ENCODE peak calls at places on chromosomes 12 and 14, in four cellular contexts. U, Z, H and E are unnamed samples.

GRCh38 chr14:53881161-53881846 is 75.3 kb downstream of the BMP4 start:
- DNase-seq in Z (no peak), U (peak), H (no peak), E (peak)

GRCh38 chr14:101173698-101174521 is 270.4 kb upstream of the RTL1 start:
- DNase-seq in Z (no peak), U (no peak), H (no peak), E (no peak)

GRCh38 chr14:49970474-49971147 is 77.7 kb downstream of the ARF6 start:
- DNase-seq in U (no peak), H (no peak), Z (peak), E (peak)

GRCh38 chr12:21502164-21502496 is 541 bp downstream of the GOLT1B start:
- DNase-seq in Z (no peak), U (peak), H (no peak), E (peak)

GRCh38 chr12:116539905-116540482 is 19.2 kb upstream of the MAP1LC3B2 start:
- DNase-seq in H (no peak), U (no peak), Z (no peak), E (peak)

GRCh38 chr12:67434653-67435375 is 165.7 kb downstream of the CAND1 start:
- DNase-seq in H (no peak), Z (no peak), U (peak), E (no peak)

GRCh38 chr14:71361335-71361734 is 454.1 kb downstream of the PCNX1 start:
- DNase-seq in U (peak), Z (peak), H (no peak), E (no peak)

GRCh38 chr12:124774462-124775167 is 89.0 kb downstream of the SCARB1 start:
- DNase-seq in H (no peak), U (no peak), Z (no peak), E (no peak)

GRCh38 chr14:51552275-51552674 is 99.4 kb upstream of the FRMD6 start:
- DNase-seq in H (no peak), Z (no peak), U (no peak), E (no peak)

GRCh38 chr12:19031032-19031431 is 98.5 kb upstream of the PLEKHA5 start:
- DNase-seq in U (no peak), Z (no peak), H (no peak), E (no peak)

GRCh38 chr12:42935756-42936155 is 346.2 kb upstream of the PRICKLE1 start:
- DNase-seq in H (no peak), Z (no peak), U (no peak), E (no peak)

GRCh38 chr14:36509056-36509917 is 10.7 kb downstream of the NKX2-1 start:
- DNase-seq in U (no peak), H (no peak), Z (no peak), E (no peak)

GRCh38 chr12:95703986-95704385 is 86.6 kb downstream of the NTN4 start:
- DNase-seq in H (no peak), Z (no peak), U (no peak), E (no peak)

GRCh38 chr12:31702047-31702446 is 26.8 kb downstream of the AMN1 start:
- DNase-seq in Z (no peak), U (no peak), H (no peak), E (peak)

GRCh38 chr12:16012086-16012485 is 101.0 kb downstream of the DERA start:
- DNase-seq in Z (no peak), H (no peak), U (no peak), E (peak)

GRCh38 chr14:89185919-89186849 is 230.8 kb downstream of the FOXN3 start:
- DNase-seq in U (no peak), H (no peak), Z (no peak), E (no peak)

GRCh38 chr14:41558527-41558926 is 48.1 kb upstream of the LRFN5 start:
- DNase-seq in Z (no peak), H (no peak), U (no peak), E (no peak)

GRCh38 chr12:52245962-52246577 is 13.0 kb downstream of the KRT7 start:
- DNase-seq in H (no peak), Z (no peak), U (no peak), E (no peak)

GRCh38 chr12:111532741-111533140 is 66.4 kb downstream of the ATXN2 start:
- DNase-seq in U (no peak), Z (no peak), H (no peak), E (no peak)

GRCh38 chr14:31405599-31406251 is 14.6 kb downstream of the HEATR5A start:
- DNase-seq in U (no peak), Z (no peak), H (no peak), E (no peak)

GRCh38 chr14:27739657-27740156 is 1026.9 kb upstream of the FOXG1 start:
- DNase-seq in Z (no peak), H (no peak), U (no peak), E (no peak)

GRCh38 chr12:92608418-92609091 is 94.2 kb upstream of the PLEKHG7 start:
- DNase-seq in Z (peak), U (peak), H (no peak), E (peak)

GRCh38 chr12:56957229-56958052 is at the start of gene RDH16:
- DNase-seq in U (no peak), H (no peak), Z (peak), E (no peak)
- H2AFZ ChIP-seq in U (no peak), H (no peak), Z (no peak), E (no peak)

GRCh38 chr14:82500222-82500621 is 966.6 kb upstream of the SEL1L start:
- DNase-seq in Z (no peak), H (no peak), U (no peak), E (no peak)
- TF ChIP-seq JUN in Z (no peak), H (no peak), U (no peak), E (no peak)

GRCh38 chr12:48851883-48852733 is at the start of gene DDX23:
- DNase-seq in Z (peak), U (peak), H (peak), E (peak)
- TF ChIP-seq EZH2 in Z (no peak), U (no peak), H (no peak), E (no peak)

GRCh38 chr12:546265-546919 is 86.7 kb downstream of the B4GALNT3 start:
- DNase-seq in Z (no peak), U (no peak), H (no peak), E (no peak)
- H2AFZ ChIP-seq in Z (peak), U (no peak), H (no peak), E (no peak)

GRCh38 chr12:105887131-105887530 is 251.6 kb downstream of the NUAK1 start:
- DNase-seq in U (no peak), H (no peak), Z (no peak), E (no peak)

GRCh38 chr12:105892362-105892910 is 246.3 kb downstream of the NUAK1 start:
- DNase-seq in U (no peak), Z (no peak), H (no peak), E (no peak)

DNA sequence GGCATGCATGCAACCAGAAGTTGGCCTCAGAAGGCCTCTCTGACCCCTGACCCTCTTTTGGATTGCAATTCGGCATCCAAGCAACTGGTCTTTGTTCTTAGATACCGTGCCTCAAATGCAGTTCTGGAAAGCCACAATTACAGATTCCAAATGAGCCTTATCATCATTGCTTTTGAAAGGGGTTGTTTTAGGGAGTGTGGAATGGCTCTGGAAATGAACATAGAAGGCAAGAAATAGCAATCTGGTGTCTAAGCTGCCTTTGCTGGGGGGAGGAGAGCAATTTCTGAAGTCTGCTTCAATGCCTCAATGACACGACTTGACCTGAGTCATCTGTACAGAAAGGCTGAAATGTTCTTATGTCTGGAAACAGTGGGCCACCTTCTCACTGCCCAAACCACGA is 250.1 kb downstream of the NUAK1 start:
- DNase-seq in U (no peak), Z (no peak), H (no peak), E (no peak)
- TF ChIP-seq JUN in U (no peak), Z (no peak), H (no peak), E (no peak)

GRCh38 chr14:35121887-35122695 is at the start of the genes PPP2R3C and PRORP:
- DNase-seq in U (peak), Z (peak), H (peak), E (peak)
- TF ChIP-seq EZH2 in U (no peak), Z (no peak), H (no peak), E (no peak)

GRCh38 chr12:76909290-76909689 is 30.5 kb upstream of the CSRP2 start:
- DNase-seq in U (no peak), Z (no peak), H (no peak), E (no peak)
- H2AFZ ChIP-seq in U (no peak), Z (no peak), H (no peak), E (no peak)

DNA sequence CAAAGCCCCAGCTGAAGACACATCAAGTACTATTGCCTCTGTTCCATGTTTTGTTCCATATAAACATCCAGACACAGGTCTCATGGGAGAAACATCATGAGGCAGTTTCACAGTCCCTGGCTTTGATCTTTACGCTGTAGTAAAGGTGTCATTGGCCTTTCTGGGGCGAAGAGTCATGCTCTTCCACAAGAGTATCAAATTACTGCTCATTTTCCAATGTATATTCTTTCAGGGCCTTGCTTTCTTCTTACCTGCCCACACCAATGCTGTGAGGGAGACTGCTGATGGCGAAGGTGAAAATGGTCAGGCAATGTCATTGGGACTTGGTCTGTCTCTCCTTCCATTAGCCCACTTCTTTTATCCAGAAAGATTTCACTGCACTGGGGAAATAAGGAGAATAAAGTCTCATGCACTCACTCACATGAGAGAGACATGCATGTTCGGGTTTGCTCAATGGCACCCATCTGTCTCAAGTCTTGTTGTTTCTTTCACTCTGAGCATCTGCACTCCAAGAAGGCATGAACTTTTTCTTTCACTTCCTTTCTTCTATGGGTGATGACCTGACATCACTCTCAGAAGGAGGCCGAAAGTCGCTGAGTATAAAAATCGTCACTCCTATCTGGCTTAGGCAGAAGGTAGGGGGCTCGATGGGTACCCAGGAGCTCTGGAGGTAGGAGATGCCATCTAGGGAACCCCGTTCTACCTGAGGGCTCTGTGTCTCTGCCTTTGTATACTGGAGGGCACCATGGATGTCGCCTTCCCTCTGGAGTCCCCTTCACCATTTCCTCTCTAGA is 1.3 kb upstream of the JDP2 start:
- DNase-seq in H (no peak), U (peak), Z (no peak), E (no peak)
- TF ChIP-seq JUN in H (no peak), U (no peak), Z (no peak), E (no peak)